ENCODE peak calls at places on chromosomes 12 and 14, in nine cellular contexts. M is IMR-90; H is Peyer's patch; E is GM23248; R is HCT116; K is effector memory CD4-positive, alpha-beta T cell; P is heart left ventricle; J is astrocyte; U is psoas muscle. Y is an unnamed sample.

GRCh38 chr14:53596845-53597525 is 359.6 kb downstream of the BMP4 start:
- DNase-seq in J (no peak), H (no peak), E (no peak), P (no peak), U (no peak), R (no peak), M (peak; percentile 43), K (no peak), Y (no peak)

GRCh38 chr14:51547260-51547659 is 104.5 kb upstream of the FRMD6 start:
- DNase-seq in J (peak; percentile 100), U (no peak), M (peak; percentile 100), K (no peak), E (peak; percentile 98), H (no peak), R (peak; percentile 68), P (no peak), Y (peak; percentile 99)

GRCh38 chr12:54411398-54412241 is 7.4 kb downstream of the ITGA5 start:
- DNase-seq in U (peak; percentile 83), J (peak; percentile 89), R (no peak), P (peak; percentile 75), H (no peak), E (peak; percentile 98), M (peak; percentile 96), K (peak; percentile 54), Y (peak; percentile 99)

GRCh38 chr12:117035287-117035686 is 63.9 kb downstream of the TESC start:
- DNase-seq in E (no peak), P (peak; percentile 20), J (no peak), U (no peak), M (no peak), K (no peak), H (no peak), R (no peak), Y (no peak)

GRCh38 chr12:104297477-104298113 is 5.9 kb upstream of the EID3 start:
- DNase-seq in K (no peak), P (no peak), U (no peak), H (no peak), J (peak; percentile 38), E (no peak), R (no peak), M (no peak), Y (no peak)

GRCh38 chr12:64180951-64181350 is 41.1 kb downstream of the KICS2 start:
- DNase-seq in K (no peak), R (peak; percentile 19), U (no peak), E (peak; percentile 90), M (peak; percentile 76), P (no peak), H (no peak), J (peak; percentile 72), Y (peak; percentile 17)

GRCh38 chr14:22653012-22653621 is 9.0 kb upstream of the OR6J1 start:
- DNase-seq in E (peak; percentile 87), M (peak; percentile 74), J (peak; percentile 52), R (peak; percentile 73), K (peak; percentile 18), H (peak; percentile 41), P (peak; percentile 50), U (peak; percentile 57), Y (peak; percentile 67)

GRCh38 chr14:72594099-72594901 is 299.6 kb downstream of the DPF3 start:
- DNase-seq in H (no peak), E (no peak), J (no peak), R (no peak), M (no peak), K (no peak), P (no peak), U (no peak), Y (no peak)

GRCh38 chr12:79737875-79738718 is 47.3 kb upstream of the PAWR start:
- DNase-seq in U (no peak), K (no peak), E (peak; percentile 60), J (peak; percentile 40), H (peak; percentile 18), M (peak; percentile 70), P (no peak), R (peak; percentile 54), Y (peak; percentile 57)

GRCh38 chr12:124381454-124382207 is 86.7 kb downstream of the RFLNA start:
- DNase-seq in R (no peak), H (peak; percentile 34), U (peak; percentile 96), K (no peak), M (peak; percentile 59), J (peak; percentile 81), P (peak; percentile 96), E (peak; percentile 90), Y (peak; percentile 44)

GRCh38 chr12:98741229-98741614 is 96.1 kb downstream of the APAF1 start:
- DNase-seq in U (no peak), E (peak; percentile 53), M (peak; percentile 44), J (no peak), P (no peak), H (no peak), R (no peak), K (no peak), Y (peak; percentile 32)

GRCh38 chr12:75553398-75553797 is 42.0 kb upstream of the KRR1 start:
- DNase-seq in P (no peak), R (peak; percentile 32), U (no peak), J (peak; percentile 52), M (no peak), E (peak; percentile 14), H (no peak), K (no peak), Y (no peak)

GRCh38 chr12:130952545-130952954 is 1.2 kb upstream of the ADGRD1 start:
- DNase-seq in K (no peak), H (no peak), M (no peak), E (no peak), J (no peak), U (no peak), R (no peak), P (no peak), Y (no peak)

GRCh38 chr12:53791735-53792326 is 40.1 kb upstream of the CISTR start:
- DNase-seq in E (peak; percentile 28), U (peak; percentile 52), K (no peak), P (no peak), H (peak; percentile 19), J (no peak), M (no peak), R (peak; percentile 38), Y (peak; percentile 26)

GRCh38 chr14:104465482-104466390 is 113.8 kb upstream of the C14orf180 start:
- DNase-seq in P (no peak), U (no peak), E (no peak), R (no peak), K (no peak), J (no peak), H (no peak), M (no peak), Y (no peak)

DNA sequence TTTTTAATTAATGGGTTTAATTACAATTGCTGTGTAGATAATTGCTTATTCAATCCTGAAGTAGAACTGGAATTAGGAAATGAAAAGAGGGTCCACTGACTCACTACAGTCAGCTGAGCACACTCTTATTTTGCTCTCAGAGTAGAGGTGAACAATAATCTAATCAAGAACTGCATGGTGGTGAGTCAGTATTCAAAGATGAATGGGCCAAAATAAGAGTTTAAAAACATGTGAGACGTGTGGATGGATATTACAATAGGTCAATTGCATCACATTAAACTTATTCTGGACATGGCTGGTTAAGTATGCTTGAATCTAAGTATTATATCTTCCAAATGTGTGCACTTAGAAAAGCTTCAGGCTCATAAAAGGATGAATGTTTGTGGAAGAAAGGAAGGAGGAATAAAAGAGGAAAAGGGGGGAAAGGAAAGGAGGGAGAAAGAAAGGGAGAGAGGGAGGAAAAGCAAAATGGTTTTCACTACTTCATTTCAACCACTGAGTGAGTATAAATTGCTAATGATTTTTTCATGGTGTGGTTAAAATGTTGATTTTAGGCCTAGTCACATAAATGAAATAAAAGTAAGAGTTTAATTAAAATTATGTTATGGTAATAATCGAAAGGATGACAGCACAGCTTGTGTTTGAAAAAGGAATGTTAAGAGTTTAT is 27.0 kb upstream of the EEA1 start:
- DNase-seq in P (no peak), E (peak; percentile 82), J (peak; percentile 86), H (no peak), R (no peak), K (no peak), M (peak; percentile 79), U (no peak), Y (peak; percentile 87)
- H3K9me3 ChIP-seq in P (peaks cover 6% of the 10 kb centered on the region), E (no peaks in the 10 kb centered on the region), J (peaks cover 13% of the 10 kb centered on the region), H (peaks cover 5% of the 10 kb centered on the region), R (no peaks in the 10 kb centered on the region), K (no peaks in the 10 kb centered on the region), M (peaks cover 8% of the 10 kb centered on the region), U (peaks cover 14% of the 10 kb centered on the region), Y (peaks cover 4% of the 10 kb centered on the region)

GRCh38 chr12:122929812-122930211 is 33.9 kb upstream of the VPS37B start:
- DNase-seq in U (no peak), R (no peak), E (no peak), P (no peak), J (no peak), K (no peak), H (no peak), M (no peak), Y (no peak)
- H3K4me1 ChIP-seq in U (no peaks in the 10 kb centered on the region), R (peaks cover 23% of the 10 kb centered on the region), E (no peaks in the 10 kb centered on the region), P (no peaks in the 10 kb centered on the region), J (no peaks in the 10 kb centered on the region), K (no peaks in the 10 kb centered on the region), H (no peaks in the 10 kb centered on the region), M (no peaks in the 10 kb centered on the region), Y (no peaks in the 10 kb centered on the region)

GRCh38 chr14:86639146-86639545 is 1109.2 kb downstream of the FLRT2 start:
- DNase-seq in U (no peak), H (no peak), E (peak; percentile 0), J (no peak), R (no peak), K (no peak), M (peak; percentile 11), P (no peak), Y (no peak)
- H3K9me3 ChIP-seq in U (no peaks in the 10 kb centered on the region), H (no peaks in the 10 kb centered on the region), E (no peaks in the 10 kb centered on the region), J (no peaks in the 10 kb centered on the region), R (peaks cover 6% of the 10 kb centered on the region), K (no peaks in the 10 kb centered on the region), M (no peaks in the 10 kb centered on the region), P (no peaks in the 10 kb centered on the region), Y (no peaks in the 10 kb centered on the region)

GRCh38 chr12:39412210-39412609 is 30.7 kb downstream of the KIF21A start:
- DNase-seq in K (no peak), P (no peak), R (no peak), H (no peak), U (no peak), E (no peak), M (no peak), J (no peak), Y (no peak)
- H3K4me1 ChIP-seq in K (no peaks in the 10 kb centered on the region), P (no peaks in the 10 kb centered on the region), R (no peaks in the 10 kb centered on the region), H (no peaks in the 10 kb centered on the region), U (peaks cover 6% of the 10 kb centered on the region), E (no peaks in the 10 kb centered on the region), M (no peaks in the 10 kb centered on the region), J (no peaks in the 10 kb centered on the region), Y (no peaks in the 10 kb centered on the region)

Y was measured in mammary epithelial cell.